ENCODE peak calls at places on chromosomes 11 and 22, in five cellular contexts. I is H9, Q is neuronal stem cell, N is IMR-90, X is H1. R is an unnamed sample.

GRCh38 chr11:2886191-2886894 is 768 bp upstream of the CDKN1C start:
- DNase-seq in X (peak), I (peak), Q (peak), N (no peak), R (peak)

GRCh38 chr11:30109774-30110173 is 92.9 kb upstream of the KCNA4 start:
- DNase-seq in X (no peak), Q (no peak), I (no peak), N (no peak), R (no peak)

GRCh38 chr22:46262449-46263207 is 515 bp downstream of the PKDREJ start:
- DNase-seq in N (peak), Q (no peak), X (peak), I (peak), R (peak)

GRCh38 chr11:10267821-10268220 is 26.2 kb downstream of the SBF2 start:
- DNase-seq in N (no peak), I (no peak), Q (no peak), X (no peak), R (no peak)

GRCh38 chr11:134248910-134249480 is 4.2 kb downstream of the THYN1 start:
- DNase-seq in N (peak), Q (no peak), X (no peak), I (no peak), R (no peak)

GRCh38 chr11:7520981-7521487 is 7.2 kb downstream of the PPFIBP2 start:
- DNase-seq in N (no peak), I (no peak), X (no peak), Q (no peak), R (no peak)

GRCh38 chr11:44622190-44622650 is 56.8 kb downstream of the CD82 start:
- DNase-seq in X (peak), Q (no peak), I (peak), N (no peak), R (no peak)

GRCh38 chr11:124285610-124286344 is 28.0 kb downstream of the OR8D1 start:
- DNase-seq in X (no peak), N (peak), Q (no peak), I (no peak), R (peak)

GRCh38 chr11:130854483-130854882 is 61.8 kb downstream of the SNX19 start:
- DNase-seq in Q (no peak), X (no peak), I (no peak), N (no peak), R (no peak)

GRCh38 chr22:47921906-47922305 is 1159.5 kb downstream of the TBC1D22A start:
- DNase-seq in I (no peak), Q (no peak), X (no peak), N (no peak), R (no peak)

GRCh38 chr11:72740562-72741428 is 11.4 kb downstream of the ARAP1 start:
- DNase-seq in I (no peak), X (no peak), N (no peak), Q (no peak), R (no peak)

GRCh38 chr11:72742522-72743320 is 9.5 kb downstream of the ARAP1 start:
- DNase-seq in I (no peak), X (no peak), N (no peak), Q (no peak), R (no peak)

GRCh38 chr11:72741849-72742521 is 10.2 kb downstream of the ARAP1 start:
- DNase-seq in X (no peak), I (no peak), N (peak), Q (no peak), R (peak)

GRCh38 chr11:72740060-72740424 is 12.2 kb downstream of the ARAP1 start:
- DNase-seq in N (no peak), Q (no peak), I (no peak), X (no peak), R (no peak)

DNA sequence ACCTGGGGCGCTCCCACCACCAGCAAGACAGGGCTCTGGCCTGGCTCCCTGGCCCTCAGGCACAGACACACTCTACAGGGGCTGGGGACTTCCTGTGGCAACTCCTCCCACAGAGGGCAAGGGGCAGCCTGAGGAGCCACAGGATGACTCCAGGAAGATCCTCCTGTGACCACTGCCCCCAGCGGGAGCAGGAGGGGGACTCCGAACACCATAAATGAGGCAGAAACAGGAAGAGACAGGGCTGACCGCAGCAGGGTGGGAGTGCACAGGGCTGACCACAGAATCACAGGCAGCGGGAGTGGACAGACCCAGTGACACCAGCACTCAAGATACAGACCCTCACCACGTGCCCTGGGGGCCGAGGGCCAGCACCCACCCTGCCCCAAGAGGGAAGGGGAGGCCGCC is 10.8 kb downstream of the ARAP1 start:
- DNase-seq in I (peak), N (no peak), Q (no peak), X (peak), R (peak)
- H4K8ac ChIP-seq in I (no peak), N (no peak), Q (peak), X (no peak), R (peak)

DNA sequence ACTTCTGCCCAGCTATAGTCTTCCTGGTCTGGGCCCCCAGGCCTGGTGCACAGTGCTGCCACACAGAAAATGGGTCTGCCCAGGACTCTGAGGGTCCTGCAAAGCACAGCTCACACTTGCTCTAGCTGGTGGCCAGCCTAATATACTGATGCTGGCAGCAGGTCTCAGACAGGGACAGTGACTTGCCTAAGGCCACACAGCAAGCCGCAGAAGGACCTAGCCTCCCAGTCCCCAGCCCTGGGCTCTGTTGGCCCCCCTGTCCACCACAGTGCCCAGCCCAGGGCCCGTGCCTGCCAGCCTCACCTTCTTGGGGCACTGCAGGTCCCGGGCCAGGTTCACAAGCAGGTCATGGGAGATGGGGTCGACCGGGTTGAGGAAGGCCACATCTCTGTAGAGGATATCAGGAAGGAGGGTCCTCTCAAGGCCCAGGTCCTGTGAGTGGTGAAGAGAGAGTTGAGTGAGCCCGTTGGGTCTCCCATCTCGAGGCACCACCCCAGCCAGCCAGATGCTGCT is 3.3 kb downstream of the LRRC75B start:
- DNase-seq in N (no peak), Q (no peak), X (no peak), I (no peak), R (no peak)
- H3K27ac ChIP-seq in N (no peak), Q (no peak), X (no peak), I (no peak), R (no peak)

GRCh38 chr11:59510917-59511589 is at the start of gene OR4D9:
- DNase-seq in I (no peak), N (no peak), X (no peak), Q (no peak), R (no peak)

DNA sequence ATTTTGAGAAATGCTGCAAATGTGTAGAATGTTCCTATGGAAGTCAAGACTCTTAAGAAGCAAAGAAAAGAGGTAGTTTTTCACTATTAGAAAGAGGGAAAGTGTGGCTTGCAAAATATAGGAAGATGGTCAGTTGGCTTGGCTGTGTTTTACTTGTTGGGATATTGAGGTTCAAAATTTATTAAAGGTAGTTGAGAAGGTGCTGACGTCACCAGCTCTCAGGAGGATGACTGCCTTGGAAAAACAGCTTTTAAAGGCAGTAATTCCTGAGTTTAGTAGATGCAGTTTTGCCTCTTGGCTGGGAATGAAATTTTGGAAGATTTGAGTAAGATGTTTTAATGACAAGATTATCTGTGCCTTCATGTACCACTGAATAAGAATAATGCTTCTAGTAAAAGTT is 336 bp downstream of the OR4D9 start:
- DNase-seq in Q (no peak), I (no peak), N (no peak), X (no peak), R (no peak)
- H3K9ac ChIP-seq in Q (no peak), I (no peak), N (no peak), X (no peak), R (no peak)

GRCh38 chr11:62645934-62646824 is at the start of gene GANAB:
- DNase-seq in N (peak), X (peak), I (peak), Q (peak), R (peak)
- H4K8ac ChIP-seq in N (peak), X (peak), I (no peak), Q (no peak), R (peak)

GRCh38 chr11:65113361-65113756 is 1.7 kb downstream of the TM7SF2 start:
- DNase-seq in Q (no peak), X (no peak), I (no peak), N (no peak), R (no peak)
- H3K27ac ChIP-seq in Q (no peak), X (no peak), I (no peak), N (no peak), R (peak)

GRCh38 chr11:112958670-112959069 is 2.5 kb upstream of the NCAM1 start:
- DNase-seq in X (no peak), N (no peak), Q (no peak), I (no peak), R (peak)

GRCh38 chr11:112962854-112963367 is 1.7 kb downstream of the NCAM1 start:
- DNase-seq in N (no peak), Q (peak), I (peak), X (peak), R (no peak)

GRCh38 chr11:112963368-112963955 is 2.2 kb downstream of the NCAM1 start:
- DNase-seq in Q (peak), N (no peak), X (peak), I (no peak), R (no peak)

GRCh38 chr11:112961146-112961668 is at the start of gene NCAM1:
- DNase-seq in Q (peak), I (peak), X (peak), N (peak), R (no peak)

GRCh38 chr11:112961751-112962747 is 829 bp downstream of the NCAM1 start:
- DNase-seq in X (peak), N (no peak), I (peak), Q (peak), R (no peak)
- H3K9ac ChIP-seq in X (no peak), N (no peak), I (no peak), Q (peak), R (no peak)